ENCODE peak calls at places on chromosomes 1 and 21, in six cellular contexts. S is RWPE1, U is K562, H is DND-41, I is GM10248, K is brain microvascular endothelial cell. C is an unnamed sample.

GRCh38 chr1:161439280-161440232 is 65.7 kb upstream of the FCGR2A start:
- DNase-seq in I (no peak), U (peak), S (no peak), K (peak), H (no peak), C (no peak)

GRCh38 chr21:38506606-38507331 is 8.5 kb upstream of the ERG start:
- DNase-seq in U (no peak), K (no peak), S (no peak), H (peak), I (no peak), C (no peak)

GRCh38 chr1:35807614-35808375 is at the start of gene AGO4:
- DNase-seq in K (peak), U (peak), I (peak), S (peak), H (peak), C (peak)

GRCh38 chr1:89538361-89538760 is 13.7 kb downstream of the LRRC8B start:
- DNase-seq in U (peak), H (no peak), I (no peak), S (no peak), K (no peak), C (no peak)

GRCh38 chr1:16012590-16013219 is 5.1 kb downstream of the HSPB7 start:
- DNase-seq in U (peak), H (no peak), K (peak), I (peak), S (no peak), C (peak)

GRCh38 chr1:236067854-236068454 is 3.1 kb upstream of the NID1 start:
- DNase-seq in K (peak), U (no peak), S (no peak), I (no peak), H (no peak), C (no peak)

GRCh38 chr1:185408675-185409270 is 91.7 kb upstream of the IVNS1ABP start:
- DNase-seq in S (no peak), U (no peak), K (no peak), I (no peak), H (no peak), C (no peak)

GRCh38 chr1:218299416-218299815 is 14.3 kb downstream of the RRP15 start:
- DNase-seq in S (peak), U (peak), H (no peak), I (no peak), K (peak), C (no peak)

GRCh38 chr1:150061632-150062101 is 5.9 kb upstream of the VPS45 start:
- DNase-seq in K (peak), H (no peak), S (peak), I (no peak), U (no peak), C (no peak)

GRCh38 chr21:44618504-44618903 is 6.6 kb downstream of the KRTAP10-8 start:
- DNase-seq in I (no peak), H (no peak), S (no peak), K (peak), U (no peak), C (no peak)

GRCh38 chr1:88779880-88780279 is 95.8 kb downstream of the PKN2 start:
- DNase-seq in K (no peak), I (no peak), H (no peak), S (no peak), U (no peak), C (no peak)

GRCh38 chr1:2466834-2467554 is 9.1 kb upstream of the PLCH2 start:
- DNase-seq in I (no peak), U (peak), S (peak), H (peak), K (no peak), C (no peak)

GRCh38 chr1:34696230-34696629 is 58.6 kb upstream of the GJB5 start:
- DNase-seq in U (no peak), I (no peak), K (no peak), H (no peak), S (peak), C (no peak)

GRCh38 chr1:19273106-19273843 is 15.3 kb downstream of the AKR7A3 start:
- DNase-seq in U (no peak), H (no peak), K (no peak), S (no peak), I (no peak), C (no peak)

GRCh38 chr1:100735244-100735643 is 15.7 kb downstream of the VCAM1 start:
- DNase-seq in K (no peak), H (no peak), I (no peak), S (no peak), U (no peak), C (no peak)

GRCh38 chr1:15799928-15800835 is 7.3 kb downstream of the UQCRHL start:
- DNase-seq in K (peak), H (no peak), I (no peak), U (peak), S (peak), C (peak)

GRCh38 chr1:225544924-225545323 is 108.0 kb downstream of the ENAH start:
- DNase-seq in K (no peak), I (no peak), S (no peak), U (no peak), H (no peak), C (no peak)

GRCh38 chr1:19840228-19840627 is 25.1 kb upstream of the RNF186 start:
- DNase-seq in H (no peak), I (no peak), S (no peak), K (no peak), U (no peak), C (no peak)

GRCh38 chr1:230370109-230370508 is 56.0 kb downstream of the PGBD5 start:
- DNase-seq in U (no peak), H (no peak), K (no peak), I (no peak), S (no peak), C (no peak)

GRCh38 chr1:16979475-16980327 is 719 bp downstream of the MFAP2 start:
- DNase-seq in I (no peak), U (no peak), K (no peak), H (no peak), S (no peak), C (no peak)

GRCh38 chr1:18955442-18956188 is 861 bp downstream of the IFFO2 start:
- DNase-seq in U (peak), S (peak), H (peak), K (no peak), I (no peak), C (peak)

GRCh38 chr1:227904541-227905335 is 43.0 kb downstream of the WNT9A start:
- DNase-seq in I (no peak), H (no peak), S (no peak), K (no peak), U (no peak), C (no peak)

GRCh38 chr1:222009105-222009730 is 267.3 kb upstream of the DUSP10 start:
- DNase-seq in I (peak), H (peak), K (no peak), S (peak), U (peak), C (no peak)
- TF ChIP-seq CTCF in I (peak), H (peak), K (peak), S (peak), U (peak), C (peak)

DNA sequence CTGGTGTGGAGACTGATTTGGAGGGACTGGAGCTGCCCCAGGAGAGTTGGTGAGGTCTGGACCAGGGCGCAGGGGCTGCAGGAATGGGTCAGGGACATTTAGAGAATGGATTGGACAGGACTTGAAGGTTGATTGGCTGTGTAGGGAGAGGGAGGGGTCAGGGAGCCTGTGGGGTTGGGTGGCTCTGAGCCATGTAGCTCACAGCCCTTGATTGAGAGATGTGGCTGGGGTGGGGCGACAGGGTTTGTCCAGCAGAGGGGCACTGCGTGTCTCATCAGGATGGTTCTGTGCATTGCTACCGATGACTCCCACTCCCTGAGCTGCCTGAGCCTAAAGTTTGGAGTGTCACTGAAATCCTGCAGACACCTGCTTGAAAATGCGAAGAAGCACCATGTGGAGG is 12.1 kb downstream of the AZIN2 start:
- DNase-seq in K (no peak), I (no peak), H (no peak), S (no peak), U (peak), C (no peak)
- TF ChIP-seq CTCF in K (peak), I (no peak), H (no peak), S (no peak), U (no peak), C (no peak)

GRCh38 chr1:233347338-233347737 is 19.8 kb downstream of the MAP3K21 start:
- DNase-seq in H (no peak), S (no peak), I (no peak), U (no peak), K (no peak), C (no peak)
- TF ChIP-seq CTCF in H (no peak), S (no peak), I (no peak), U (no peak), K (no peak), C (no peak)

DNA sequence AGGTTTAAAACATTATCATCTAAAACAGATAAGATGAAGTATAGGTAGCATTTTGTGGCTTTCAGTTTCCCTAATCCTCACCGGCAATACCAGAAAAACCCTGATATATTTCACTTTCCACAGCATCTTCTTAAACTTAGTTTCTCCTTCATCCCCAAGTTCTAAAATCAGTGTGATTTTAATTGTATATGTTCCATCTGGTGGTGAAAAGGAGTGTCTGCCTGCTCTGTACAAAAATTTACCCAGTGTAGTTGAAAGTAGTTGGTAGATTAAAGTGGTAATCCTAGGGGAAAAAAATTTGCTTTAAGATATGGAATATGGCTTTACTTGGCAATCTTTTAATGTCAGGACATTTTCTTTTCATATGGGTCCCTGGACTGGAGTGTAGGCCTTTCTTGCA is 74.3 kb downstream of the CEP350 start:
- DNase-seq in U (no peak), K (no peak), S (no peak), I (no peak), H (no peak), C (no peak)
- TF ChIP-seq CTCF in U (no peak), K (no peak), S (no peak), I (peak), H (peak), C (no peak)

GRCh38 chr1:8742022-8742924 is 75.2 kb downstream of the RERE start:
- DNase-seq in U (no peak), I (no peak), H (no peak), S (no peak), K (no peak), C (no peak)

GRCh38 chr1:8736927-8737326 is 80.5 kb downstream of the RERE start:
- DNase-seq in U (no peak), I (no peak), K (no peak), S (no peak), H (no peak), C (no peak)

GRCh38 chr1:8740034-8740449 is 77.4 kb downstream of the RERE start:
- DNase-seq in I (no peak), S (peak), K (peak), U (no peak), H (no peak), C (no peak)

GRCh38 chr1:8733463-8733862 is 84.0 kb downstream of the RERE start:
- DNase-seq in H (no peak), I (no peak), U (no peak), K (no peak), S (peak), C (no peak)

DNA sequence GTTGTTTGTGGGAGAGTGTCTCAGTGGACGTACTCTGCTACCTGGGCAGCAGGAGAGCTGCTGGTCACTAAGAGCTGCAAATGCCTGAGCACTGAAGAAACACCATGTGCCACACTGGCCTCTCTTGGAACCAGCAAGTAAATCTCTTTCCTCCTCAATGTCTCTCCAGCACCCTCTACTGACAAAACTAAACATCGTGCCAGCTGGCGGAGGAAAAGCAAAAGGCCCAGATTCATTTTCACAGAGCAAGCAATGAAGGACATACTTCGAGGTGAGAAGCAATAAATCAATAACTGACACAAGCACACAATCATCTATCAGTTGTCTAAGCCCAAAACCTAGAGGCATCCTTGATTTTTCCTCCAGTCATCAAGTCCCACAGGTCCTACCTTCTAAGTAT is 78.1 kb downstream of the RERE start:
- DNase-seq in U (peak), H (no peak), S (no peak), K (no peak), I (no peak), C (no peak)
- TF ChIP-seq CTCF in U (peak), H (peak), S (no peak), K (peak), I (no peak), C (peak)

GRCh38 chr1:156864796-156865195 is 4.1 kb downstream of the NTRK1 start:
- DNase-seq in K (no peak), H (no peak), S (no peak), U (no peak), I (no peak), C (no peak)
- TF ChIP-seq CTCF in K (no peak), H (no peak), S (no peak), U (no peak), I (no peak), C (no peak)

C was measured in progenitor cell of endocrine pancreas.